ENCODE peak calls at places on chromosomes 13 and 19, in six cellular contexts. X is K562, B is HepG2, S is GM12891, C is SK-N-SH, V is GM12878. Y is an unnamed sample.

GRCh38 chr13:100128838-100129237 is 39.9 kb downstream of the PCCA start:
- DNase-seq in X (no peak), B (peak; percentile 58), S (no peak), C (no peak), V (no peak), Y (no peak)

GRCh38 chr19:29945017-29945416 is 3.0 kb downstream of the URI1 start:
- DNase-seq in X (no peak), B (no peak), S (no peak), C (no peak), V (no peak), Y (no peak)

GRCh38 chr13:102868366-102868936 is 22.6 kb downstream of the ERCC5 start:
- DNase-seq in X (no peak), B (no peak), S (no peak), C (no peak), V (no peak), Y (no peak)

GRCh38 chr13:27657724-27658123 is 36.0 kb downstream of the POLR1D start:
- DNase-seq in X (no peak), B (no peak), S (no peak), C (no peak), V (no peak), Y (no peak)

GRCh38 chr13:95477187-95477586 is 75.3 kb upstream of the CLDN10 start:
- DNase-seq in X (peak; percentile 69), B (no peak), S (no peak), C (no peak), V (no peak), Y (no peak)

GRCh38 chr19:4639531-4640246 is 373 bp downstream of the TNFAIP8L1 start:
- DNase-seq in X (no peak), B (peak; percentile 62), S (no peak), C (peak; percentile 74), V (no peak), Y (no peak)

GRCh38 chr19:11024259-11024658 is 63.4 kb downstream of the SMARCA4 start:
- DNase-seq in X (no peak), B (no peak), S (no peak), C (no peak), V (no peak), Y (no peak)

GRCh38 chr13:94967183-94968039 is 255.1 kb upstream of the SOX21 start:
- DNase-seq in X (peak; percentile 8), B (no peak), S (peak; percentile 47), C (peak; percentile 79), V (no peak), Y (peak; percentile 23)

GRCh38 chr19:37227996-37228395 is 10.0 kb downstream of the ZNF383 start:
- DNase-seq in X (peak; percentile 44), B (no peak), S (no peak), C (peak; percentile 31), V (no peak), Y (no peak)

GRCh38 chr19:16076958-16077611 is 790 bp downstream of the TPM4 start:
- DNase-seq in X (no peak), B (no peak), S (no peak), C (peak; percentile 70), V (no peak), Y (no peak)

GRCh38 chr13:112981361-112981905 is 12.4 kb downstream of the MCF2L start:
- DNase-seq in X (no peak), B (no peak), S (no peak), C (no peak), V (no peak), Y (no peak)

GRCh38 chr13:112980441-112980840 is 11.4 kb downstream of the MCF2L start:
- DNase-seq in X (no peak), B (no peak), S (no peak), C (peak; percentile 85), V (no peak), Y (no peak)

GRCh38 chr13:112983042-112983305 is 14.0 kb downstream of the MCF2L start:
- DNase-seq in X (no peak), B (no peak), S (no peak), C (no peak), V (no peak), Y (no peak)

GRCh38 chr13:112983428-112984196 is 14.6 kb downstream of the MCF2L start:
- DNase-seq in X (peak; percentile 14), B (peak; percentile 27), S (no peak), C (peak; percentile 90), V (no peak), Y (no peak)

DNA sequence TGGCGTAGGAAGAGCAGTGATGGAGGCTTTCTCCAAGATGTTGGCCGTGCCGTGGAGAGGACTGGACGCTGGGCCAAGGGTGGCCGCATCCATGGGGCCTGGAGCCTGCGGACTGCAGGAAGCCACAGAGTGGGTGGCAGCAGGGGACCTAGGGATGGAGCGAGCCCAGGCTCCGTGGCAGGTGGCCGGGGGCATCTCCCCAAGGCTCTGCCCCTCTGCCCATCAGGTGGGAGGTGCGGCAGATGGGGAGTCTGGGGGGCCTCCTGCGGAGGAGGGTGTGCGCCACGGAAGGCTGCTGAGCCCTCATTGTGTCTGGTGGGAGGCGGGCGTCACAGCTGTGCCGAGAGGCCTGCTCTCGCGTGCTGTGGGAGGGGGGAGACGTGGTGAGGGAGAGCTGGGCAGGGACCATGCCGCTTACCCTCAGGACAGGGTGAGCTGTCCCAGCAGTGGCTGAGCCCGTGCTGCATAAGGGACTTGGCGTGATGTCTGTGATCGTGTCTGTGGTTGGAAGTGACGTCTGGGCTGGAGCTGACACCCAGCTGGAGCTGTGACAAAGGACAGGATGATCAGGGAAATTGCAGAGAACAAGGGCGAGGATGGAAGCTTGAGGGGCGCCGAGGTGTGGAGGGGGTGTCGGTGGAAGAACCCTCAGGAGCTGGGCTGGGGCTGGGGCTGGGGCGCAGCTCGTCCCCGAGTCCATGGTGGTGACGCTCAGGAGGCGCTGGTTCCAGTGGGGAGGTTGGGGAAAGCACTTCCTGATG is 13.4 kb downstream of the MCF2L start:
- DNase-seq in X (no peak), B (no peak), S (no peak), C (peak; percentile 60), V (no peak), Y (no peak)
- TF ChIP-seq POLR2AphosphoS5 in X (no peak), B (no peak), S (no peak), C (no peak), V (no peak), Y (no peak)

DNA sequence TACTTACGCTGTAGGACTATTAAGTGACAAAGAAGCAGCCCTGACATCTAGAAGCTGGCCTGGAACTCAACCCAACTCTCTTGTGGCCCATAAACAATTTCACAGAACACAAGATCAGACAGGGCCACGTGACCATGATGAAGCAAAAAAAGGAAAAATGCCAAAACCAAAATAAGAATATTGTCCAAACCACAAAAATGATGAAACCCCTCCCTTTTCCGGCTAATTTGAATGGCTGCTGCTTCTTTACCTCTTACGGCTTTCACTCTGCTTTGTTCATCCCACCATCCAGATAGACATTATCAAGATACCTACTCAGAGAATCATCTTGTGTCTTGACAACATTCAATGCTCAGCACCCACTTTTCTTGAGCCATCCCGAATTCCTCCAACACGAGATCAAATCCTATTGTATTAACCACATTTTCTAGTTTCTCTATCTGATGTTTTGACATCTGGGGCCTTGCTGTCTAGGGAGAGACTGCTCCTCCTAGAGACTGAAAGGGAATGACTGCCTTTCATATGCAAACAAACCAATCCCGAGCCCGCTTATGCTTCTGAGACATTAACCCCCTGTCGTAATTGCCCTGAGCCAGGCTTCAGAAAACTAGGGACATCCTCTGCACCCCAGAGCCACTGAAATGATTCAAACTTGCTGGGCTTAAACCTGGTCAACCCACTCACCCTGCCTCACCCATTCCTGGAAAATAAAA is 186.3 kb downstream of the TDRD3 start:
- DNase-seq in X (no peak), B (peak; percentile 13), S (no peak), C (no peak), V (no peak), Y (no peak)
- TF ChIP-seq TAF1 in X (no peak), B (no peak), S (no peak), C (no peak), V (no peak), Y (no peak)

GRCh38 chr19:43594710-43595604 is 977 bp downstream of the IRGQ start:
- DNase-seq in X (peak; percentile 79), B (peak; percentile 47), S (peak; percentile 65), C (peak; percentile 76), V (no peak), Y (peak; percentile 61)
- TF ChIP-seq POLR2AphosphoS5 in X (no peak), B (no peak), S (peak; percentile 5), C (no peak), V (peak; percentile 39), Y (peak; percentile 16)

DNA sequence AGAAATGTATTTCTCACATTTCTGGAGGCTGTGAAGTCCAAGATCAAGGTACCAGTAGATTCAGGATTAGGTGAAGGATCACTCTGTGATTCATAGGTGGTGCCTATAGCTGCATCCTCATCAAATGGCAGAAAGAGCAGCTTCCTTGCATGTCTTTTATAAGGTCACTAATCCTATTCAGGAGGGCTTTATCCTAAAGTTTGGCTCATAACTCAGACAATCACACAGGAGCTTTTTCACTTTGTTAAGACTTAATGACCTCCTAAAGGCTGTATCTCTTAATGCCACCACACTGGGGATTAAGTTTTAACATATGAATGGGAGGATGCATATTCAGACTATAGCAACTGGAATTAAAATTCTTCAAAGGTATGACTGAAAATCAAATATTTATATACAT is 861.1 kb downstream of the DACH1 start:
- DNase-seq in X (no peak), B (no peak), S (no peak), C (no peak), V (no peak), Y (no peak)
- TF ChIP-seq TAF1 in X (no peak), B (no peak), S (no peak), C (no peak), V (no peak), Y (no peak)

GRCh38 chr19:45815501-45816216 is 551 bp upstream of the RSPH6A start:
- DNase-seq in X (no peak), B (no peak), S (no peak), C (peak; percentile 62), V (no peak), Y (peak; percentile 19)
- TF ChIP-seq POLR2AphosphoS5 in X (peak; percentile 14), B (no peak), S (no peak), C (no peak), V (no peak), Y (no peak)